ENCODE peak calls at places on chromosomes 16 and 17, in nine cellular contexts. Q is GM12892, A is sigmoid colon, L is suprapubic skin, I is GM12891, P is stomach, G is endothelial cell of umbilical vein, K is HCT116, B is K562. X is an unnamed sample.

GRCh38 chr17:50976951-50977472 is 110.9 kb upstream of the TOB1 start:
- DNase-seq in P (no peak), A (no peak), Q (no peak), K (no peak), I (no peak), G (peak; percentile 46), B (no peak), L (no peak), X (no peak)

GRCh38 chr16:85586360-85587145 is 26.6 kb upstream of the GSE1 start:
- DNase-seq in P (peak; percentile 73), A (peak; percentile 91), L (no peak), K (no peak), I (no peak), G (no peak), B (no peak), Q (no peak), X (no peak)

GRCh38 chr16:14249291-14250032 is 178.3 kb downstream of the MRTFB start:
- DNase-seq in P (peak; percentile 39), B (peak; percentile 42), K (peak; percentile 12), G (peak; percentile 62), Q (peak; percentile 26), L (no peak), I (peak; percentile 30), A (no peak), X (no peak)

GRCh38 chr16:6125483-6126259 is 1028.1 kb upstream of the EEF2KMT start:
- DNase-seq in P (no peak), B (no peak), A (no peak), K (no peak), Q (no peak), I (no peak), L (no peak), G (no peak), X (no peak)

GRCh38 chr16:58225965-58226602 is 28.2 kb upstream of the CSNK2A2 start:
- DNase-seq in G (no peak), P (no peak), Q (no peak), B (peak; percentile 51), L (no peak), I (no peak), A (no peak), K (no peak), X (no peak)

GRCh38 chr16:58094026-58094425 is 35.2 kb downstream of the CFAP20 start:
- DNase-seq in B (no peak), K (no peak), G (no peak), Q (no peak), L (no peak), I (no peak), P (no peak), A (no peak), X (no peak)

GRCh38 chr17:3639981-3640596 is 3.5 kb downstream of the CTNS start:
- DNase-seq in L (no peak), P (peak; percentile 43), Q (no peak), I (no peak), K (no peak), A (no peak), B (peak; percentile 58), G (peak; percentile 64), X (no peak)

GRCh38 chr17:45096141-45096540 is 35.0 kb downstream of the NMT1 start:
- DNase-seq in K (peak; percentile 13), P (no peak), L (no peak), I (no peak), G (peak; percentile 49), Q (no peak), A (no peak), B (no peak), X (no peak)

GRCh38 chr17:8354196-8354595 is 14.6 kb downstream of the ODF4 start:
- DNase-seq in L (no peak), K (no peak), Q (no peak), I (no peak), P (no peak), G (peak; percentile 66), A (no peak), B (no peak), X (no peak)

GRCh38 chr17:75832164-75832651 is 12.0 kb downstream of the UNC13D start:
- DNase-seq in A (peak; percentile 87), I (no peak), L (no peak), K (no peak), B (no peak), Q (no peak), P (peak; percentile 38), G (no peak), X (no peak)

GRCh38 chr17:58339775-58340622 is 11.4 kb upstream of the TSPOAP1 start:
- DNase-seq in P (no peak), K (no peak), A (no peak), I (no peak), Q (peak; percentile 2), B (no peak), L (no peak), G (no peak), X (no peak)

GRCh38 chr17:233473-233941 is 52.1 kb upstream of the DOC2B start:
- DNase-seq in A (peak; percentile 49), G (no peak), L (peak; percentile 64), P (peak; percentile 32), I (no peak), Q (no peak), K (no peak), B (peak; percentile 11), X (no peak)

GRCh38 chr17:16943032-16943352 is 28.9 kb downstream of the TNFRSF13B start:
- DNase-seq in B (no peak), Q (no peak), K (no peak), A (peak; percentile 50), P (peak; percentile 19), L (no peak), G (no peak), I (no peak), X (no peak)

GRCh38 chr17:74810699-74811485 is 34.7 kb upstream of the NAT9 start:
- DNase-seq in B (no peak), K (no peak), P (no peak), L (no peak), A (no peak), I (no peak), G (no peak), Q (no peak), X (no peak)

GRCh38 chr16:55444754-55445485 is 34.1 kb upstream of the MMP2 start:
- DNase-seq in K (no peak), L (no peak), Q (no peak), B (no peak), I (no peak), A (peak; percentile 74), P (no peak), G (peak; percentile 53), X (no peak)
- TF ChIP-seq POLR2AphosphoS5 in K (no peak), L (no peak), Q (no peak), B (no peak), I (no peak), A (no peak), P (no peak), G (no peak), X (no peak)

GRCh38 chr16:1687427-1688316 is 9.6 kb downstream of the JPT2 start:
- DNase-seq in I (no peak), K (no peak), A (no peak), G (no peak), L (no peak), B (no peak), P (no peak), Q (no peak), X (no peak)
- TF ChIP-seq POLR2A in I (no peak), K (no peak), A (no peak), G (no peak), L (no peak), B (no peak), P (no peak), Q (no peak), X (no peak)

GRCh38 chr17:27980035-27980434 is 62.4 kb upstream of the NLK start:
- DNase-seq in Q (no peak), A (no peak), L (no peak), G (peak; percentile 99), I (no peak), K (no peak), B (no peak), P (no peak), X (no peak)
- TF ChIP-seq POLR2AphosphoS5 in Q (no peak), A (no peak), L (no peak), G (peak; percentile 95), I (no peak), K (no peak), B (no peak), P (no peak), X (no peak)

GRCh38 chr17:81418710-81419332 is 23.6 kb downstream of the BAHCC1 start:
- DNase-seq in K (no peak), L (no peak), B (no peak), Q (no peak), G (no peak), P (no peak), I (no peak), A (no peak), X (no peak)

GRCh38 chr17:81416612-81417011 is 21.4 kb downstream of the BAHCC1 start:
- DNase-seq in I (no peak), L (no peak), P (no peak), G (no peak), Q (no peak), K (no peak), B (no peak), A (no peak), X (no peak)

GRCh38 chr17:81417049-81417878 is 22.0 kb downstream of the BAHCC1 start:
- DNase-seq in L (peak; percentile 86), Q (no peak), K (no peak), G (no peak), A (no peak), B (no peak), P (no peak), I (no peak), X (no peak)

GRCh38 chr17:81419333-81419885 is 24.2 kb downstream of the BAHCC1 start:
- DNase-seq in L (peak; percentile 94), G (peak; percentile 64), I (no peak), P (peak; percentile 84), B (peak; percentile 86), A (peak; percentile 96), K (peak; percentile 71), Q (no peak), X (peak; percentile 78)

GRCh38 chr17:81417879-81418709 is 22.8 kb downstream of the BAHCC1 start:
- DNase-seq in L (no peak), K (no peak), P (no peak), B (no peak), Q (no peak), I (no peak), G (no peak), A (no peak), X (no peak)
- TF ChIP-seq POLR2A in L (no peak), K (no peak), P (no peak), B (no peak), Q (no peak), I (no peak), G (no peak), A (no peak), X (no peak)

GRCh38 chr16:83908798-83909197 is 9.9 kb downstream of the MLYCD start:
- DNase-seq in G (no peak), A (peak; percentile 38), K (no peak), B (no peak), Q (no peak), L (no peak), I (no peak), P (no peak), X (no peak)
- TF ChIP-seq POLR2AphosphoS5 in G (no peak), A (no peak), K (no peak), B (no peak), Q (no peak), L (no peak), I (no peak), P (no peak), X (no peak)

GRCh38 chr17:49887086-49887743 is 39.3 kb upstream of the TAC4 start:
- DNase-seq in L (no peak), B (no peak), P (peak; percentile 43), G (no peak), I (no peak), K (peak; percentile 40), Q (no peak), A (no peak), X (peak; percentile 78)
- TF ChIP-seq POLR2A in L (no peak), B (no peak), P (no peak), G (no peak), I (no peak), K (no peak), Q (no peak), A (no peak), X (no peak)

X was measured in prostate gland.